ENCODE peak calls at places on chromosomes 5 and 9, in five cellular contexts. One of them, this sample, is unnamed.

GRCh38 chr9:18606281-18606680 is 132.3 kb downstream of the ADAMTSL1 start:
- DNase-seq in HEK293T: no peak
- DNase-seq in H1: no peak
- DNase-seq in GM12878: no peak
- DNase-seq in NT2/D1: no peak
- DNase-seq in this sample: no peak

GRCh38 chr5:180673371-180674252 is 24.2 kb upstream of the FLT4 start:
- DNase-seq in NT2/D1: no peak
- DNase-seq in H1: peak
- DNase-seq in GM12878: no peak
- DNase-seq in HEK293T: no peak
- DNase-seq in this sample: no peak

GRCh38 chr5:6720561-6720921 is 7.3 kb downstream of the TENT4A start:
- DNase-seq in NT2/D1: no peak
- DNase-seq in HEK293T: no peak
- DNase-seq in GM12878: no peak
- DNase-seq in H1: no peak
- DNase-seq in this sample: no peak

GRCh38 chr9:128419061-128419925 is 1.4 kb upstream of the CERCAM start:
- DNase-seq in NT2/D1: no peak
- DNase-seq in GM12878: no peak
- DNase-seq in H1: no peak
- DNase-seq in HEK293T: peak
- DNase-seq in this sample: no peak

GRCh38 chr9:87640385-87640795 is 85.5 kb upstream of the CTSL start:
- DNase-seq in HEK293T: peak
- DNase-seq in H1: no peak
- DNase-seq in GM12878: no peak
- DNase-seq in NT2/D1: no peak
- DNase-seq in this sample: no peak

GRCh38 chr5:137342764-137343163 is 156.4 kb downstream of the SPOCK1 start:
- DNase-seq in NT2/D1: no peak
- DNase-seq in H1: no peak
- DNase-seq in GM12878: no peak
- DNase-seq in HEK293T: no peak
- DNase-seq in this sample: no peak

GRCh38 chr5:42951169-42951846 is 88.8 kb downstream of the ANXA2R start:
- DNase-seq in H1: no peak
- DNase-seq in HEK293T: no peak
- DNase-seq in NT2/D1: no peak
- DNase-seq in GM12878: peak
- DNase-seq in this sample: no peak

GRCh38 chr9:136095495-136096058 is 488 bp upstream of the NACC2 start:
- DNase-seq in NT2/D1: no peak
- DNase-seq in GM12878: no peak
- DNase-seq in H1: no peak
- DNase-seq in HEK293T: no peak
- DNase-seq in this sample: no peak

GRCh38 chr5:124806026-124806856 is 59.8 kb upstream of the ZNF608 start:
- DNase-seq in NT2/D1: peak
- DNase-seq in GM12878: no peak
- DNase-seq in H1: peak
- DNase-seq in HEK293T: peak
- DNase-seq in this sample: peak

GRCh38 chr9:118281787-118282186 is 577.6 kb downstream of the TLR4 start:
- DNase-seq in NT2/D1: no peak
- DNase-seq in GM12878: no peak
- DNase-seq in H1: no peak
- DNase-seq in HEK293T: no peak
- DNase-seq in this sample: no peak

GRCh38 chr9:5817776-5818336 is 15.1 kb downstream of the ERMP1 start:
- DNase-seq in NT2/D1: no peak
- DNase-seq in HEK293T: no peak
- DNase-seq in GM12878: no peak
- DNase-seq in H1: no peak
- DNase-seq in this sample: peak

GRCh38 chr9:137482094-137482781 is 23.1 kb upstream of the NSMF start:
- DNase-seq in NT2/D1: no peak
- DNase-seq in H1: no peak
- DNase-seq in HEK293T: no peak
- DNase-seq in GM12878: peak
- DNase-seq in this sample: peak
- TF ChIP-seq SUZ12 in NT2/D1: no peak
- TF ChIP-seq SUZ12 in H1: no peak
- TF ChIP-seq SUZ12 in HEK293T: no peak
- TF ChIP-seq SUZ12 in GM12878: no peak
- TF ChIP-seq SUZ12 in this sample: no peak

DNA sequence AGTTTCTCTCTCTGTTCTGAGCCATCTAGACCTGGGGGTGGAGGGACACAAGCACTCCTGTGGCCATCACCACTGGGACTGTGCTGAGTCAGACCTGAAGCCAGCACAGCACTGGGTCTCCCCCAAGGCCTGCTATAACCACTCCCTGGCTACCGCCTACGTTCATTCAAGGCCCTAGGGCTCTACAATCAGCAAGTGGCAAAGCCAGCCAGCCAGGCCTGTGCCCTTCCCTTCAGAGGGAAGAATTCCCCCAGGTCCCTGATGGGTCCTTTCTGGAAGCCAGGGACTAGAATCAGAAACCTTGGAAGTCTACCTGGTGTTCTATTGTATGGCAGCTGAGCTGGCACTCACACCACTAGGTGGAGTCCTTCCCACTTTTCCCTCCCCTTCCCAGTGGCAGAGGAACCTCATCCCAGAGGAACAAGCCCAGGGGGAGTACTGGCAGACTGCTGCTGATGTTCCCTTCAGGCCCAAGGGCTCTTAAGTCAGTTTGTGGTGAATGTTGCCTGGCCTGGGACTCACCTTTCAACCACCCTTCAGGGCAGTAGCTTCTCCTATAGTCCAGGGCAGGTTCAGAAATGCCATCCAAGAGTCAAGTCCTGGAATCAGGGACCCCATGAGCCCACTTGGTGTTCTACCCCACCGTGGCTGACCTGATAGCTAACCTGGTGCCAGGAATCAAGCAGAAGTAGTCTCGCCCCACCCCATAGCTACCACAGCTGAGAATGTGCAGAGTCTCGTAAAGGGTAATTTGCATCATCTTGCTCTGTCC is 20.0 kb downstream of the JMY start:
- DNase-seq in NT2/D1: no peak
- DNase-seq in H1: peak
- DNase-seq in GM12878: no peak
- DNase-seq in HEK293T: peak
- DNase-seq in this sample: peak
- TF ChIP-seq SUZ12 in NT2/D1: no peak
- TF ChIP-seq SUZ12 in H1: no peak
- TF ChIP-seq SUZ12 in GM12878: no peak
- TF ChIP-seq SUZ12 in HEK293T: no peak
- TF ChIP-seq SUZ12 in this sample: no peak

GRCh38 chr9:8558176-8558575 is 758.6 kb upstream of the DMAC1 start:
- DNase-seq in GM12878: no peak
- DNase-seq in HEK293T: no peak
- DNase-seq in H1: no peak
- DNase-seq in NT2/D1: no peak
- DNase-seq in this sample: no peak
- TF ChIP-seq SUZ12 in GM12878: no peak
- TF ChIP-seq SUZ12 in HEK293T: no peak
- TF ChIP-seq SUZ12 in H1: no peak
- TF ChIP-seq SUZ12 in NT2/D1: no peak
- TF ChIP-seq SUZ12 in this sample: no peak

DNA sequence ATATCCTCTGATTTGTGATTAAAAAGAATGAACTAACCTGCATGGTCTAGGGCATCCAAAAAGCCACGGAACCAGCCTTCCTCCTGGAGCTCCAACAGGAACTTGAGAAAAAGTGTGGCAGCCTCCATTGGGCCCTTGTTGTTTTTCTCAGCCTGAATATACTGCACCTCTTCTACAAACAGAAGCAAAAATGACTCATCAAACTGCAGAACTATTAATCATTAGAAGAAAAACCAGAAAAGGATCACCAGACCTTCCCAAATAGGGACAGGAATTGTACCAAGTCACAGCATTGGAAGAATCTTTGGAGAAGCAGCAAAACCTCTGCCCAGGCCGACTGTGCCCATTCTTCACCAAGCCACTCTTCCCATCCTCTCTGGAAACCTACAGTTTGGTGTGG is 25.2 kb downstream of the RIGI start:
- DNase-seq in NT2/D1: no peak
- DNase-seq in HEK293T: no peak
- DNase-seq in H1: no peak
- DNase-seq in GM12878: no peak
- DNase-seq in this sample: peak
- TF ChIP-seq SUZ12 in NT2/D1: no peak
- TF ChIP-seq SUZ12 in HEK293T: no peak
- TF ChIP-seq SUZ12 in H1: no peak
- TF ChIP-seq SUZ12 in GM12878: no peak
- TF ChIP-seq SUZ12 in this sample: no peak

GRCh38 chr5:61659221-61659696 is 327.2 kb downstream of the ZSWIM6 start:
- DNase-seq in H1: peak
- DNase-seq in NT2/D1: no peak
- DNase-seq in HEK293T: no peak
- DNase-seq in GM12878: no peak
- DNase-seq in this sample: no peak
- TF ChIP-seq SUZ12 in H1: no peak
- TF ChIP-seq SUZ12 in NT2/D1: no peak
- TF ChIP-seq SUZ12 in HEK293T: no peak
- TF ChIP-seq SUZ12 in GM12878: no peak
- TF ChIP-seq SUZ12 in this sample: no peak

GRCh38 chr5:149596712-149597111 is 15.4 kb downstream of the ARHGEF37 start:
- DNase-seq in H1: no peak
- DNase-seq in HEK293T: no peak
- DNase-seq in NT2/D1: no peak
- DNase-seq in GM12878: no peak
- DNase-seq in this sample: no peak
- TF ChIP-seq SUZ12 in H1: no peak
- TF ChIP-seq SUZ12 in HEK293T: no peak
- TF ChIP-seq SUZ12 in NT2/D1: no peak
- TF ChIP-seq SUZ12 in GM12878: no peak
- TF ChIP-seq SUZ12 in this sample: no peak

GRCh38 chr9:108151161-108151586 is 661.6 kb upstream of the KLF4 start:
- DNase-seq in NT2/D1: no peak
- DNase-seq in HEK293T: no peak
- DNase-seq in H1: no peak
- DNase-seq in GM12878: no peak
- DNase-seq in this sample: no peak
- TF ChIP-seq SUZ12 in NT2/D1: no peak
- TF ChIP-seq SUZ12 in HEK293T: no peak
- TF ChIP-seq SUZ12 in H1: no peak
- TF ChIP-seq SUZ12 in GM12878: no peak
- TF ChIP-seq SUZ12 in this sample: no peak

DNA sequence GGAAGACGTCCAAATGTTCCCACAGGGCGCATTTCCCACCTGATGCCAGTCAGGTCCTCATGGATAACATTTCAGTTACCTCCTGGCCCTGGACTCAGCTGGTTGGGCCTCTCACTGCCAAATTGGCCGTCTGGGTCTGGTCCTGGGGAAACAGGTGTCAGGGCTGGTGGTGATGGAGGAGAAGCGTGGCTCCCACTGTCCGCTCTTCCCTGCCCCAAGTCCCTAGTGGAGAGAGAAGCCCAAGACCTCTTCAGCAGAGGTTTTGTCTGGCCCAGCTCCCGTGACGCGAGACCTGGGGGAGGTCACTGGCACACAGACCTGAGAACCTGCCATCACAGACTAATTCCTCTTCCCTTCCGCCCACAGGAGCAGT is 27.8 kb upstream of the PRDM12 start:
- DNase-seq in NT2/D1: no peak
- DNase-seq in HEK293T: no peak
- DNase-seq in H1: no peak
- DNase-seq in GM12878: no peak
- DNase-seq in this sample: no peak
- TF ChIP-seq SUZ12 in NT2/D1: no peak
- TF ChIP-seq SUZ12 in HEK293T: no peak
- TF ChIP-seq SUZ12 in H1: no peak
- TF ChIP-seq SUZ12 in GM12878: no peak
- TF ChIP-seq SUZ12 in this sample: no peak

GRCh38 chr9:98192503-98193335 is at the start of gene CORO2A:
- DNase-seq in HEK293T: peak
- DNase-seq in GM12878: no peak
- DNase-seq in H1: peak
- DNase-seq in NT2/D1: peak
- DNase-seq in this sample: peak

GRCh38 chr9:98191615-98192502 is 578 bp downstream of the CORO2A start:
- DNase-seq in HEK293T: peak
- DNase-seq in NT2/D1: no peak
- DNase-seq in H1: peak
- DNase-seq in GM12878: no peak
- DNase-seq in this sample: no peak

GRCh38 chr9:98195671-98196070 is 3.2 kb upstream of the CORO2A start:
- DNase-seq in HEK293T: no peak
- DNase-seq in GM12878: no peak
- DNase-seq in H1: no peak
- DNase-seq in NT2/D1: no peak
- DNase-seq in this sample: no peak

GRCh38 chr9:98191210-98191609 is 1.2 kb downstream of the CORO2A start:
- DNase-seq in H1: no peak
- DNase-seq in HEK293T: no peak
- DNase-seq in GM12878: no peak
- DNase-seq in NT2/D1: no peak
- DNase-seq in this sample: no peak

DNA sequence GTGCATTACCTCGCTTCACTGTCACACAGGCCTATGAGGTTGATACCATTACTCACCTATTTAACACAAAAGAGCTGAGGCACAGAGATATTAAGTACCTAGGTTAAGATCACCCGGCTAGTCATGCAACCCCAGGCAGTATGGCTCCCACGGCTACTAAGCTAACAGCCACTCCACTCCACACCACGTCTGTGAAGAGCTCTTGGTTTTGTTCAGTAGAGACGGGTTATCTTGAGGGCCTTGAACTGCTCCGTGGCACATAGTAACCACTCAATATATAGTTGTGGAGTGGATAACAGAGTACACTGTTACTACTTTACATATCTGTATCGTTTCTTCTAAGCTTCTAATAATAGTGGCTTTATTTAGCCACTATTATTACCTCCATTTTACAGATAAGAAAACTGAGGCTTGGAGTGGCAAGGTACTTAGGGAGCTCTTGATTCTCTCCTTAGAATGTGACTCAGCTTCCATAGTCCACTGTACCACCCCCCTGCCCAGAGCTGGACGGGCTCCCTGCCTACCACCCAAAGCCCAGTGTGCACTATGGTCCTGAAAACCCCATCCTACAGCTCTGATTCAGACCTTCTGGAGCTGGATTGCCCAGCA is 1.0 kb upstream of the CORO2A start:
- DNase-seq in GM12878: no peak
- DNase-seq in H1: no peak
- DNase-seq in NT2/D1: no peak
- DNase-seq in HEK293T: no peak
- DNase-seq in this sample: no peak
- TF ChIP-seq SUZ12 in GM12878: no peak
- TF ChIP-seq SUZ12 in H1: no peak
- TF ChIP-seq SUZ12 in NT2/D1: no peak
- TF ChIP-seq SUZ12 in HEK293T: no peak
- TF ChIP-seq SUZ12 in this sample: no peak